ENCODE peak calls at places on chromosomes 4 and X, in nine cellular contexts. T, Q, N, H, G, Z, D, K and A are unnamed samples.

GRCh38 chrX:26375346-26375745 is 159.4 kb downstream of the MAGEB5 start:
- DNase-seq in T (no peak), Q (no peak), N (no peak), H (no peak), G (no peak), Z (no peak), D (no peak), K (no peak), A (no peak)

GRCh38 chrX:71579136-71579989 is 1.1 kb downstream of the GCNA start:
- DNase-seq in T (no peak), Q (no peak), N (peak), H (no peak), G (no peak), Z (no peak), D (no peak), K (no peak), A (peak)

GRCh38 chr4:98828801-98829200 is 100.1 kb downstream of the EIF4E start:
- DNase-seq in T (no peak), Q (peak), N (peak), H (peak), G (peak), Z (peak), D (no peak), K (no peak), A (peak)

GRCh38 chr4:156931267-156931666 is 40.3 kb downstream of the PDGFC start:
- DNase-seq in T (no peak), Q (peak), N (no peak), H (peak), G (peak), Z (no peak), D (peak), K (no peak), A (no peak)

GRCh38 chr4:186957952-186958555 is 234.4 kb upstream of the FAT1 start:
- DNase-seq in T (no peak), Q (no peak), N (no peak), H (no peak), G (no peak), Z (peak), D (no peak), K (no peak), A (no peak)

GRCh38 chr4:48546336-48546735 is 56.3 kb downstream of the ZAR1 start:
- DNase-seq in T (peak), Q (peak), N (peak), H (peak), G (peak), Z (peak), D (peak), K (peak), A (no peak)

GRCh38 chr4:1470393-1470670 is 64.1 kb upstream of the NKX1-1 start:
- DNase-seq in T (no peak), Q (no peak), N (no peak), H (no peak), G (no peak), Z (no peak), D (no peak), K (no peak), A (peak)

GRCh38 chrX:40103565-40104323 is 6.0 kb upstream of the BCOR start:
- DNase-seq in T (no peak), Q (no peak), N (no peak), H (no peak), G (no peak), Z (peak), D (peak), K (no peak), A (no peak)

GRCh38 chr4:54165438-54165837 is 63.7 kb upstream of the PDGFRA start:
- DNase-seq in T (no peak), Q (peak), N (no peak), H (peak), G (peak), Z (no peak), D (no peak), K (no peak), A (no peak)

GRCh38 chr4:54099959-54100606 is at the start of gene GSX2:
- DNase-seq in T (no peak), Q (peak), N (peak), H (no peak), G (no peak), Z (peak), D (no peak), K (no peak), A (peak)

GRCh38 chr4:182227611-182228010 is 15.6 kb upstream of the TENM3 start:
- DNase-seq in T (no peak), Q (no peak), N (no peak), H (no peak), G (no peak), Z (no peak), D (no peak), K (no peak), A (no peak)

GRCh38 chrX:25009407-25009806 is 6.4 kb downstream of the ARX start:
- DNase-seq in T (no peak), Q (no peak), N (no peak), H (no peak), G (no peak), Z (no peak), D (no peak), K (no peak), A (peak)

GRCh38 chrX:9033179-9033578 is 748 bp downstream of the FAM9B start:
- DNase-seq in T (no peak), Q (no peak), N (no peak), H (no peak), G (no peak), Z (no peak), D (no peak), K (no peak), A (peak)

GRCh38 chr4:41119867-41120295 is 94.5 kb downstream of the APBB2 start:
- DNase-seq in T (no peak), Q (no peak), N (no peak), H (no peak), G (no peak), Z (no peak), D (no peak), K (no peak), A (no peak)

GRCh38 chr4:110381784-110382183 is 94.2 kb upstream of the ENPEP start:
- DNase-seq in T (no peak), Q (no peak), N (no peak), H (no peak), G (no peak), Z (no peak), D (no peak), K (no peak), A (no peak)

GRCh38 chrX:13180807-13181206 is 136.4 kb upstream of the FAM9C start:
- DNase-seq in T (no peak), Q (peak), N (no peak), H (peak), G (no peak), Z (no peak), D (no peak), K (no peak), A (no peak)

GRCh38 chrX:20711366-20711765 is 444.7 kb upstream of the RPS6KA3 start:
- DNase-seq in T (no peak), Q (no peak), N (no peak), H (no peak), G (no peak), Z (no peak), D (no peak), K (no peak), A (no peak)

GRCh38 chr4:26746742-26747351 is 113.8 kb upstream of the STIM2 start:
- DNase-seq in T (no peak), Q (no peak), N (no peak), H (peak), G (no peak), Z (no peak), D (no peak), K (peak), A (no peak)

GRCh38 chr4:107760281-107760947 is 40.4 kb upstream of the PAPSS1 start:
- DNase-seq in T (no peak), Q (no peak), N (peak), H (peak), G (no peak), Z (peak), D (peak), K (no peak), A (peak)

GRCh38 chr4:113146876-113147358 is 97.5 kb downstream of the ANK2 start:
- DNase-seq in T (no peak), Q (peak), N (no peak), H (no peak), G (no peak), Z (no peak), D (peak), K (peak), A (no peak)

GRCh38 chr4:154349829-154350228 is 141.8 kb downstream of the DCHS2 start:
- DNase-seq in T (peak), Q (peak), N (peak), H (peak), G (peak), Z (peak), D (peak), K (peak), A (no peak)

GRCh38 chrX:100685284-100685996 is 41.4 kb downstream of the SRPX2 start:
- DNase-seq in T (peak), Q (peak), N (peak), H (peak), G (peak), Z (peak), D (peak), K (peak), A (peak)

GRCh38 chr4:26176621-26177121 is 144.1 kb upstream of the RBPJ start:
- DNase-seq in T (no peak), Q (peak), N (no peak), H (no peak), G (no peak), Z (peak), D (peak), K (no peak), A (no peak)

GRCh38 chr4:41400296-41400695 is 137.7 kb upstream of the LIMCH1 start:
- DNase-seq in T (no peak), Q (peak), N (no peak), H (no peak), G (no peak), Z (no peak), D (no peak), K (no peak), A (no peak)

GRCh38 chrX:132058050-132058449 is 34.9 kb downstream of the STK26 start:
- DNase-seq in T (no peak), Q (no peak), N (no peak), H (no peak), G (no peak), Z (no peak), D (no peak), K (no peak), A (no peak)

GRCh38 chr4:13548059-13548983 is 4.0 kb upstream of the NKX3-2 start:
- DNase-seq in T (no peak), Q (peak), N (peak), H (peak), G (no peak), Z (peak), D (no peak), K (peak), A (peak)
- TF ChIP-seq EZH2phosphoT487 in T (no peak), Q (peak), N (no peak), H (no peak), G (no peak), Z (no peak), D (no peak), K (no peak), A (no peak)

GRCh38 chr4:14700544-14700943 is 301.7 kb upstream of the CPEB2 start:
- DNase-seq in T (no peak), Q (no peak), N (no peak), H (no peak), G (no peak), Z (no peak), D (no peak), K (no peak), A (no peak)
- TF ChIP-seq EZH2phosphoT487 in T (no peak), Q (no peak), N (no peak), H (no peak), G (no peak), Z (no peak), D (no peak), K (no peak), A (no peak)

DNA sequence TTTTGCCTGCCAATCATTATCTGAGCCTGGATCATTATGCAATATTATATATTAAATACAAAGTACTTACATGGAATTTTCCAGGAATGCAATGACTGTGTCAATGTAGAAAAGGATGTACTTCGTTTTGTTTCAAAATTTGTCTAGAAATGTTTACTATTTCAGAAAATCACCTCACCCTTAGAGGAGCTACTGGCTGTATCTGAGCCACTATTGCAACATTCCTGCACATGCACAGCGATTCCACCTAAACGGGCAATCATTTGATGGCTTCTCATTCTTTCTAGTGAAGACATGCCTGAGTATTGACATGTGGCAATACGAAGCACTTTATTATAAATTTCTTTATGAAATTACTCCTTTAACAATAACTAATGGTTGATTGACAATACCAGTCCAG is 36.0 kb upstream of the MMAA start:
- DNase-seq in T (no peak), Q (no peak), N (no peak), H (no peak), G (no peak), Z (no peak), D (no peak), K (no peak), A (no peak)
- TF ChIP-seq EZH2phosphoT487 in T (no peak), Q (no peak), N (no peak), H (no peak), G (no peak), Z (no peak), D (no peak), K (no peak), A (no peak)

DNA sequence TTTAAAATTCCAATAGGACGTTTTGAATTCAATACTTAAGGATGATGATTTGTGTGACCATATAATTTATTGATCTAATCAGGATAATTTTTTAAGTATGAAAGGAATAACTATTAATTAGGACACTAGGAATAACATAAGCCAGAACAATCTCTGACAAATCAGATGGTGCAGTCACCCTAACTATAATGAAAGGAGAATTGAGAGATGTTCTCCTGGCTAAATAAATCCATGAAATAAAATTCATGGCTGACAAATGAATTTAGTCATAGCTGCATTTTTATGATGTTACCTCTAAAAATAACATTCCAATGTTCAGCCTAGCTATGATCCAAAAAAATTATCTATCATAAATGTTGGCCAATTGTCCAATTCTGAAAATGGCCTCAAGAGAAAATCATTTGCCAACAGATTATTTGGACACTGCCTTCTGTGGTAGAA is 190.6 kb upstream of the NEIL3 start:
- DNase-seq in T (no peak), Q (peak), N (no peak), H (no peak), G (no peak), Z (no peak), D (no peak), K (no peak), A (no peak)
- TF ChIP-seq EZH2phosphoT487 in T (no peak), Q (no peak), N (no peak), H (no peak), G (no peak), Z (no peak), D (no peak), K (no peak), A (no peak)

DNA sequence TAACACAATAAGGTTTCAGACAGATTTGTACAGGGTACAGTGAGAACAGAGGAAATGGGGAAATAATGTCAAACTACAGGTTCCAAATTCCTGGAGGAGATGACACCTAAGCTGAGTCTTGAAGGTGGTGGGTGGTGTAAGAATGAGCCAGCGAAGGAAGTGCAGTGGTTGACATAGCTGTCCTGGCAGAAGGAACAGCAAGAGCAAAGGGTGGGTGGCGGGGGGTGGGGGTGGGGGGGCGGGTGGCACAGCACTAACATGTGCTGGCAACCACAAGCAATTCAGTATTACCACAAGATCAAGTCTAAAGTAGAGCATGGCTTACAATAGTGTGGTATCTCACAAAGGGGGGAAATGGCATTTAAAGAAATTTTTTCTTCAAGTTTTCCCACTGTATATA is 13.1 kb upstream of the G3BP2 start:
- DNase-seq in T (no peak), Q (peak), N (no peak), H (no peak), G (no peak), Z (no peak), D (no peak), K (no peak), A (no peak)
- TF ChIP-seq EZH2phosphoT487 in T (no peak), Q (no peak), N (no peak), H (no peak), G (no peak), Z (no peak), D (no peak), K (no peak), A (no peak)

GRCh38 chrX:42219231-42219630 is 295.9 kb upstream of the CASK start:
- DNase-seq in T (no peak), Q (no peak), N (no peak), H (no peak), G (no peak), Z (no peak), D (no peak), K (no peak), A (no peak)
- TF ChIP-seq EZH2phosphoT487 in T (no peak), Q (no peak), N (no peak), H (no peak), G (no peak), Z (no peak), D (no peak), K (no peak), A (no peak)

GRCh38 chr4:180664766-180665368 is 1578.3 kb upstream of the TENM3 start:
- DNase-seq in T (peak), Q (peak), N (peak), H (peak), G (peak), Z (peak), D (peak), K (peak), A (peak)
- TF ChIP-seq EZH2phosphoT487 in T (no peak), Q (no peak), N (no peak), H (no peak), G (no peak), Z (no peak), D (no peak), K (no peak), A (no peak)

GRCh38 chr4:7828011-7828720 is 111.5 kb downstream of the AFAP1 start:
- DNase-seq in T (no peak), Q (peak), N (peak), H (peak), G (no peak), Z (no peak), D (peak), K (peak), A (peak)
- TF ChIP-seq EZH2phosphoT487 in T (no peak), Q (peak), N (no peak), H (no peak), G (no peak), Z (no peak), D (no peak), K (no peak), A (no peak)

DNA sequence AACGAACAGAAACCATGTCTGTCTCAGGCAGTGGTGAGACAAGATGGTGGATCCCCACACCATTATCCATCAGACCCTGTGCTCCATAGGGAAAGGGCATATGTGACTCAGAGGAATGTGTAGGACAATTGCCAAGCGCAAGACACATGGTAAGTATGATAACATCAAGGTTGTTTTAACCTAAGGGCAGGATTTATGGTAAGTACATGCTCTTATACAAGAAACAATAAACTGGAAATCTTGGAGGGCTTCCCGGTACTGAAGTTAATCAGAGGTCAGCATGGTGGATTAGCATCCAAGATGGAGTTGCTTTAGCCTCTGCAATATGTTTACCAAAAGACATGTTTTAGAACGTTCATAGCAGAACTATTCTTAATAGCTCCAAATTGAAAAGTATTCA is 355.0 kb downstream of the PPP1R2C start:
- DNase-seq in T (no peak), Q (no peak), N (no peak), H (peak), G (no peak), Z (no peak), D (no peak), K (no peak), A (no peak)
- TF ChIP-seq EZH2phosphoT487 in T (no peak), Q (no peak), N (no peak), H (no peak), G (no peak), Z (no peak), D (no peak), K (no peak), A (no peak)